ENCODE peak calls at places on chromosomes 4 and X, in four cellular contexts. X, F, N and B are unnamed samples.

GRCh38 chr4:181960384-181960783 is 282.8 kb upstream of the TENM3 start:
- DNase-seq in X (no peak), F (no peak), N (no peak), B (no peak)

GRCh38 chr4:145231906-145232700 is 51.7 kb upstream of the OTUD4 start:
- DNase-seq in X (no peak), F (no peak), N (no peak), B (no peak)

GRCh38 chr4:187235456-187236170 is 512.0 kb upstream of the FAT1 start:
- DNase-seq in X (no peak), F (no peak), N (no peak), B (peak; percentile 49)

GRCh38 chrX:149961572-149961971 is 23.3 kb upstream of the EOLA2 start:
- DNase-seq in X (no peak), F (no peak), N (no peak), B (no peak)

GRCh38 chrX:46903458-46904242 is 8.6 kb upstream of the JADE3 start:
- DNase-seq in X (peak; percentile 63), F (peak; percentile 76), N (peak; percentile 51), B (peak; percentile 87)

GRCh38 chr4:8922481-8922880 is 50.8 kb upstream of the HMX1 start:
- DNase-seq in X (no peak), F (peak; percentile 17), N (no peak), B (no peak)

GRCh38 chr4:6779667-6780565 is 2.6 kb upstream of the KIAA0232 start:
- DNase-seq in X (no peak), F (no peak), N (no peak), B (no peak)

GRCh38 chr4:83582289-83582756 is 46.4 kb downstream of the GPAT3 start:
- DNase-seq in X (no peak), F (peak; percentile 70), N (no peak), B (peak; percentile 35)

GRCh38 chr4:128769011-128769410 is 40.5 kb upstream of the JADE1 start:
- DNase-seq in X (no peak), F (no peak), N (no peak), B (no peak)

GRCh38 chr4:6324999-6325790 is 55.5 kb downstream of the WFS1 start:
- DNase-seq in X (no peak), F (peak; percentile 64), N (no peak), B (no peak)

GRCh38 chr4:153931804-153932203 is 142.9 kb upstream of the SFRP2 start:
- DNase-seq in X (no peak), F (no peak), N (no peak), B (no peak)

GRCh38 chr4:89724716-89725115 is 112.2 kb downstream of the SNCA start:
- DNase-seq in X (no peak), F (no peak), N (no peak), B (no peak)

GRCh38 chr4:28179126-28179525 is 1318.5 kb downstream of the STIM2 start:
- DNase-seq in X (no peak), F (no peak), N (no peak), B (no peak)

GRCh38 chr4:155899891-155900290 is 3.6 kb upstream of the TDO2 start:
- DNase-seq in X (no peak), F (no peak), N (no peak), B (no peak)

GRCh38 chr4:142801966-142802365 is 44.1 kb downstream of the INPP4B start:
- DNase-seq in X (no peak), F (no peak), N (no peak), B (no peak)

DNA sequence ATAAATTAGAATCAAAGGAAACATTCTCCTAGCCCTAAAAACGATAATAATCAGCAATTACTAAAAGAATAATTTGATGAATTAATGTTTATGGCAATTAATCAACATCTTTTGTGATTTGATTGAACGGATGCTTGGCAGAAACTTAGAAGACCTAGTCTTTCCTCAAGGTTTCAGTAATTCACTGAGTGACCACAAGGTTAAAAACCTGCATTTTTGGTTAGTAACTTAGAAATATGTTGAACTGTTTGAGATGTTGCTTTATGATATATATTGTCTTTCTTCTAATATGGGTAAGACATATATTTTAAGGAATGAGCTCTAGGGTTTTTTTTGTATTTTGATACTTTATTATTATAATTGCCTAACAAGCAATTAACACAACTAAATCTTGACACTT is 793.0 kb upstream of the NDST4 start:
- DNase-seq in X (no peak), F (no peak), N (no peak), B (no peak)
- TF ChIP-seq CTCF in X (no peak), F (no peak), N (peak; percentile 25), B (no peak)

GRCh38 chrX:28701222-28701621 is 114.0 kb downstream of the IL1RAPL1 start:
- DNase-seq in X (no peak), F (no peak), N (no peak), B (no peak)
- TF ChIP-seq CTCF in X (no peak), F (no peak), N (peak; percentile 34), B (no peak)

GRCh38 chr4:79652232-79652631 is 244.2 kb upstream of the GK2 start:
- DNase-seq in X (no peak), F (no peak), N (no peak), B (no peak)
- TF ChIP-seq CTCF in X (no peak), F (no peak), N (no peak), B (no peak)

GRCh38 chr4:174873931-174874330 is 44.2 kb upstream of the ADAM29 start:
- DNase-seq in X (no peak), F (no peak), N (no peak), B (peak; percentile 28)
- TF ChIP-seq CTCF in X (no peak), F (no peak), N (peak; percentile 37), B (peak; percentile 51)